ENCODE peak calls at places on chromosomes 12 and 14, in seven cellular contexts. L is CD4-positive, alpha-beta T cell; Q is fibroblast of lung; E is HuH-7; K is NCI-H1092 treated with DMSO at 0.1 percent for 48 hours; R is caudate nucleus; O is stimulated activated CD4-positive, alpha-beta T cell treated with anti-CD3 and anti-CD28 coated beads, Interleukin-4, amount 100 ng/mL, for 48 hours. P is an unnamed sample.

GRCh38 chr12:76113800-76114757 is 29.6 kb upstream of the NAP1L1 start:
- DNase-seq in L (no peak), R (no peak), K (no peak), Q (no peak), O (no peak), E (no peak), P (no peak)

GRCh38 chr12:120820885-120821510 is 83.2 kb downstream of the SPPL3 start:
- DNase-seq in Q (no peak), E (no peak), O (peak), L (peak), R (no peak), K (no peak), P (no peak)

GRCh38 chr14:101090976-101091375 is 187.5 kb upstream of the RTL1 start:
- DNase-seq in Q (no peak), O (no peak), L (no peak), E (no peak), R (no peak), K (no peak), P (no peak)

GRCh38 chr14:94462219-94462551 is 9.6 kb upstream of the SERPINA11 start:
- DNase-seq in O (no peak), E (no peak), L (no peak), R (no peak), Q (peak), K (no peak), P (no peak)

GRCh38 chr14:51862171-51862838 is 1.9 kb downstream of the GNG2 start:
- DNase-seq in E (no peak), O (no peak), Q (peak), L (no peak), R (no peak), K (peak), P (no peak)

GRCh38 chr12:123306200-123306599 is 34.5 kb upstream of the CDK2AP1 start:
- DNase-seq in L (no peak), Q (no peak), K (no peak), O (no peak), E (no peak), R (no peak), P (no peak)

GRCh38 chr12:126117502-126117901 is 1052.3 kb downstream of the AACS start:
- DNase-seq in E (no peak), K (no peak), Q (no peak), L (no peak), R (no peak), O (no peak), P (no peak)

GRCh38 chr14:96136361-96136760 is 68.3 kb upstream of the BDKRB2 start:
- DNase-seq in L (no peak), E (no peak), O (no peak), R (no peak), K (no peak), Q (peak), P (no peak)

GRCh38 chr12:48995061-48995879 is 3.9 kb downstream of the DDN start:
- DNase-seq in K (peak), L (no peak), E (peak), Q (peak), O (no peak), R (peak), P (peak)

GRCh38 chr12:6928703-6929407 is 1.1 kb downstream of the ATN1 start:
- DNase-seq in R (no peak), L (no peak), K (peak), Q (no peak), E (no peak), O (no peak), P (no peak)

GRCh38 chr14:105193916-105194782 is 13.0 kb upstream of the NUDT14 start:
- DNase-seq in L (peak), K (peak), E (no peak), Q (no peak), O (no peak), R (no peak), P (no peak)

GRCh38 chr12:12201274-12201758 is 65.5 kb downstream of the LRP6 start:
- DNase-seq in R (no peak), L (no peak), Q (peak), O (no peak), E (no peak), K (no peak), P (no peak)

GRCh38 chr12:12582895-12583303 is 20.2 kb upstream of the DUSP16 start:
- DNase-seq in O (no peak), R (no peak), K (no peak), L (no peak), E (no peak), Q (peak), P (no peak)

GRCh38 chr12:50641566-50641965 is 122.3 kb upstream of the ATF1 start:
- DNase-seq in E (no peak), O (no peak), R (no peak), Q (no peak), K (no peak), L (no peak), P (no peak)

GRCh38 chr14:47149326-47149725 is 497.7 kb upstream of the RPL10L start:
- DNase-seq in L (no peak), Q (peak), O (no peak), R (no peak), E (no peak), K (no peak), P (no peak)

GRCh38 chr12:174596-174995 is 39.4 kb downstream of the SLC6A12 start:
- DNase-seq in O (no peak), Q (no peak), L (no peak), K (no peak), R (no peak), E (no peak), P (no peak)

GRCh38 chr12:15855646-15856045 is 26.5 kb upstream of the STRAP start:
- DNase-seq in K (no peak), Q (peak), O (no peak), L (no peak), E (no peak), R (no peak), P (no peak)

GRCh38 chr14:20799955-20800544 is 2.6 kb downstream of the RNASE1 start:
- DNase-seq in L (no peak), K (no peak), E (no peak), O (no peak), Q (no peak), R (peak), P (no peak)

GRCh38 chr14:105436891-105437722 is 17.5 kb downstream of the MTA1 start:
- DNase-seq in O (no peak), Q (no peak), L (no peak), K (no peak), R (no peak), E (no peak), P (no peak)

GRCh38 chr12:49263400-49263763 is 1.5 kb upstream of the TUBA1C start:
- DNase-seq in O (no peak), L (no peak), E (no peak), R (no peak), K (no peak), Q (no peak), P (no peak)

GRCh38 chr12:11202811-11203210 is 16.1 kb upstream of the TAS2R42 start:
- DNase-seq in Q (no peak), O (no peak), L (no peak), R (no peak), E (no peak), K (no peak), P (no peak)

GRCh38 chr14:77181603-77182437 is at the start of gene TMEM63C:
- DNase-seq in O (peak), E (peak), Q (peak), R (no peak), K (peak), L (peak), P (peak)

GRCh38 chr12:4900327-4900726 is 9.4 kb upstream of the KCNA1 start:
- DNase-seq in E (no peak), R (no peak), L (no peak), K (no peak), O (no peak), Q (peak), P (no peak)

GRCh38 chr12:104792570-104792969 is 165.5 kb downstream of the SLC41A2 start:
- DNase-seq in K (no peak), Q (peak), O (no peak), L (no peak), R (no peak), E (no peak), P (no peak)

GRCh38 chr14:79424462-79424861 is 786.8 kb downstream of the DIO2 start:
- DNase-seq in O (no peak), R (no peak), L (no peak), K (no peak), Q (no peak), E (no peak), P (no peak)

GRCh38 chr12:48296586-48297396 is 53.9 kb downstream of the ZNF641 start:
- DNase-seq in L (peak), E (peak), O (peak), R (peak), Q (peak), K (no peak), P (peak)

GRCh38 chr12:5444520-5444919 is 12.6 kb downstream of the NTF3 start:
- DNase-seq in Q (no peak), E (no peak), O (no peak), L (no peak), R (no peak), K (no peak), P (no peak)

GRCh38 chr12:45730116-45730841 is 773 bp downstream of the ARID2 start:
- DNase-seq in L (peak), Q (peak), O (peak), E (peak), R (peak), K (peak), P (peak)

GRCh38 chr12:5789469-5789968 is 155.5 kb downstream of the ANO2 start:
- DNase-seq in O (no peak), E (no peak), Q (peak), L (no peak), R (no peak), K (no peak), P (no peak)

GRCh38 chr12:25155031-25155576 is 39.9 kb downstream of the DNAI7 start:
- DNase-seq in E (peak), R (no peak), Q (peak), L (no peak), O (no peak), K (peak), P (no peak)

GRCh38 chr12:6843118-6843902 is 2.6 kb downstream of the GNB3 start:
- DNase-seq in L (no peak), Q (no peak), R (no peak), E (peak), K (no peak), O (no peak), P (no peak)

GRCh38 chr12:19248929-19249602 is 119.5 kb downstream of the PLEKHA5 start:
- DNase-seq in Q (peak), E (no peak), L (no peak), K (no peak), R (no peak), O (no peak), P (no peak)

GRCh38 chr12:116697305-116698130 is 40.4 kb downstream of the SPRING1 start:
- DNase-seq in Q (no peak), K (no peak), R (no peak), O (no peak), L (no peak), E (peak), P (no peak)

GRCh38 chr12:121894633-121895032 is 6.0 kb downstream of the PSMD9 start:
- DNase-seq in E (peak), Q (peak), R (no peak), K (no peak), L (no peak), O (no peak), P (no peak)

GRCh38 chr12:104623920-104624319 is 167.2 kb downstream of the CHST11 start:
- DNase-seq in K (no peak), Q (no peak), O (no peak), E (no peak), L (no peak), R (no peak), P (no peak)

GRCh38 chr12:77697126-77697525 is 133.6 kb upstream of the NAV3 start:
- DNase-seq in E (no peak), K (no peak), L (no peak), Q (no peak), R (no peak), O (no peak), P (no peak)

GRCh38 chr14:59271734-59272133 is 83.3 kb downstream of the DAAM1 start:
- DNase-seq in O (no peak), K (no peak), L (no peak), E (no peak), Q (peak), R (no peak), P (no peak)

GRCh38 chr12:95257541-95257940 is 39.9 kb downstream of the VEZT start:
- DNase-seq in E (no peak), O (no peak), K (no peak), L (no peak), Q (no peak), R (no peak), P (no peak)

GRCh38 chr12:110785240-110785639 is 42.5 kb upstream of the PPP1CC start:
- DNase-seq in K (no peak), O (no peak), L (no peak), Q (no peak), R (no peak), E (no peak), P (no peak)

GRCh38 chr12:29516431-29516875 is 19.0 kb upstream of the OVCH1 start:
- DNase-seq in L (no peak), R (no peak), O (no peak), K (no peak), E (no peak), Q (peak), P (no peak)

P was measured in frontal cortex.